ENCODE peak calls at places on chromosome 3, in four cellular contexts. C is A673, Y is A549, X is astrocyte. U is an unnamed sample.

GRCh38 chr3:16040991-16041390 is 133.5 kb upstream of the GALNT15 start:
- DNase-seq in X (no peak), Y (no peak), C (no peak), U (no peak)

GRCh38 chr3:150349314-150350097 is 58.6 kb upstream of the TSC22D2 start:
- DNase-seq in X (no peak), C (no peak), Y (no peak), U (no peak)

GRCh38 chr3:18237251-18238005 is 187.7 kb downstream of the SATB1 start:
- DNase-seq in C (no peak), Y (no peak), X (peak; percentile 81), U (no peak)

GRCh38 chr3:187719628-187720336 is 17.4 kb upstream of the RTP2 start:
- DNase-seq in X (no peak), Y (no peak), C (no peak), U (no peak)

GRCh38 chr3:71504250-71505036 is 79.1 kb downstream of the FOXP1 start:
- DNase-seq in X (peak; percentile 99), Y (peak; percentile 85), C (no peak), U (peak; percentile 64)

GRCh38 chr3:174776123-174776522 is 83.0 kb upstream of the NAALADL2 start:
- DNase-seq in Y (no peak), X (peak; percentile 14), C (no peak), U (no peak)

GRCh38 chr3:53097887-53098286 is 32.3 kb downstream of the RFT1 start:
- DNase-seq in Y (no peak), C (no peak), X (no peak), U (no peak)

GRCh38 chr3:38556640-38557358 is 60.7 kb downstream of the EXOG start:
- DNase-seq in X (no peak), Y (no peak), C (no peak), U (no peak)

GRCh38 chr3:2579206-2579605 is 480.5 kb downstream of the CNTN4 start:
- DNase-seq in Y (no peak), X (no peak), C (peak; percentile 17), U (no peak)

GRCh38 chr3:52537165-52537635 is 795 bp downstream of the UQCC5 start:
- DNase-seq in X (no peak), C (no peak), Y (no peak), U (no peak)

GRCh38 chr3:81914254-81914653 is 152.8 kb upstream of the GBE1 start:
- DNase-seq in X (no peak), Y (no peak), C (peak; percentile 48), U (no peak)

DNA sequence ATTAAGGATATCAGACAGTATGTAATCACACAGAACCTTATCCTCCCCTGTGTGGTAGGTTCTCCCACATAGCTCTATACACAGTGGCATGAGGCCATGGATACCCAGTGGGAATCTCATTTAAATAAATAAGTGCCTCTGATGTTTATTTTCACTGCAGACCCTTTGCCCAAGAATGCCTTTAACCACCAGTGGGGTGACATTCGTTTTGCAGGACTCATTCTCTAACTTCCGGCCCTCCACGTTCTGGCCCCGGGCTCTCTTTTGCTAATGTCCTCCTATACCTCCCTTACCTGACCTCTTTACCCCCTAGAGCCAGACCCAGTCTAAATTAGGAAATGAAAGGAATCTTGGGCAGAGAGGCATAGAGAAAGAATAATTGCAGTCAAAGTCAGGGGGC is 8.3 kb downstream of the CCDC80 start:
- DNase-seq in Y (no peak), X (no peak), C (peak; percentile 28), U (no peak)
- H3K4me3 ChIP-seq in Y (no peak overlapping the region), X (peak overlapping the region; percentile 30), C (peak overlapping the region; percentile 24), U (peak overlapping the region; percentile 34)

DNA sequence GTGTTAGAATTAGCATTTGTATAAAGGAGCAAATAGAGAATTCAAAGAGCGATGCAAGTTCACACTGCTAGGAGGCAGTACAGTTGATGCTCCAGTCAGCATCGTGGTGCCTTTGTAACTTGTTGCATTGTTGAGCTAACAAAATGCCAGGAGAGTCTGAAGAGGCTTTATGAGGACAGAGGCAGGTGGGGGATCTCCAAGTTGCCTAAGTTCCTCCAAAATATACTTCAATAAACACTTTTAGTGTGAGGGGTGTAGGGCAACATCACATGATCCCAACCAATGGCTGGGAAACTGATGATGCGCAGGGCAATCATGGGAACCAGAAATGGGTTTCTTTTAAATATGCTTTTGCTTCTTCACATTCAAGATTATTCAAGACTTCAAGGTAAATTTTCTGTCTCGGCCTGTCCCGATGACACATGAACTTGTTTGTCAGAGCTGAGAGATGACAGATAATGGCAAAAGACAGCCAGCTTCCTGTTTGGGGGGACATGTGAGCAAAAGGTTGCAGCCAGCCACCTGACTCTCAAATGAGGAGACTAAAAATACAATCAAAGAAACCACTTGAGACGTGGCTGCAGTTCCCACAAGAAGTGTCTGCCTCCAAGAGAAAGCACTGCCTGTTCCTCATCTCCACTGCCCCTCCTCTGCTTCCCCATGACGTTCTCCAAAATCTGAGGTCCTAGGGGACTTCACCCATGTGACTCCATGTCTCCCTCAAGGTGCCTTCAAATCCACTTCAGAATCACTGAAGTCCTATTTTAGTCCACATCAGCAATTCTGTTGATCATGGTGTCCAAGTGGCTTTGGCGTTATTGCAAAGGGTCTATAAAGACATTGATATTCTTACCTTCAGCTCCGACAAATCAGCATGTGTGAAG is 39.3 kb downstream of the KLHL6 start:
- DNase-seq in Y (no peak), C (no peak), X (no peak), U (no peak)
- H3K27ac ChIP-seq in Y (no peak overlapping the region), C (no peak overlapping the region), X (no peak overlapping the region), U (no peak overlapping the region)

DNA sequence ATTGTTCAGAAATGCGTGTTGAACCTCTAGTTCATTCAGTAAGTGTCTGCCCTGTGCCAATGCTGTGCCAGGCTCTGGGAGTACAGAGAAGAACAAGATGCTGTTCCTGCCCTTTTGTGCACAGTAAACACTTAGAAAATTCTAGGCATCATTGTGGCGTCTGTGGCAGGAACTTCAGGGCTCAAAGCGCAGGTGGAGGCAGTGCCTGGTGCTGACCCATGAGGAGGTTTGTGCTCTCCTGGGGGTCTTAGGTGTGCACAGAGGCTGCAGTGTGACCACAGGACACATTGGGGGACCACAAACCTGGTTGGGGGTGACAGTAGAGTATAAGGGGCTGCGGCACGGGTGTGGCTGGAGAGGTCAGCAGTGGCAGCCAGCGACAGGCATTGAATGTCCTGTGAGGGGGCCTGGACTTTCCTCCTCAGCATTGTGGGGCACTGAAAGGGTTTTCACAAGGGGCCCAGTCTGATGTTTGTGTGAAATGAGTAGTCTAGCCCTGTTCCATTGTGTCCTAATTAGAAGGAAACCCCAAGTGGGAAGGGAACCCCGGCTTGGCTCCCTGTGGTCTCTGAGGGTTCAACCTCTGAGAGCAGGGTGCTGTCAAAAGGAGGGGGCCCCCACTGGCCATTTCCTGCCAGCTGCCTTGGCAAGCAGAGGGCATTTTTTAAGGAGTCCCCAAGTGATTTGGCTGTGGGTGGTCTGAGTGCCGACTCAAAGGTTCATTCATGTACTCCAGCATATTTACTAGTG is 20.9 kb downstream of the MRAS start:
- DNase-seq in C (no peak), X (no peak), Y (no peak), U (no peak)
- TF ChIP-seq CTCF in C (no peak), X (no peak), Y (no peak), U (no peak)

GRCh38 chr3:58497074-58497473 is 5.2 kb downstream of the KCTD6 start:
- DNase-seq in C (peak; percentile 21), X (peak; percentile 34), Y (no peak), U (no peak)
- H3K4me3 ChIP-seq in C (no peak overlapping the region), X (no peak overlapping the region), Y (no peak overlapping the region), U (no peak overlapping the region)

DNA sequence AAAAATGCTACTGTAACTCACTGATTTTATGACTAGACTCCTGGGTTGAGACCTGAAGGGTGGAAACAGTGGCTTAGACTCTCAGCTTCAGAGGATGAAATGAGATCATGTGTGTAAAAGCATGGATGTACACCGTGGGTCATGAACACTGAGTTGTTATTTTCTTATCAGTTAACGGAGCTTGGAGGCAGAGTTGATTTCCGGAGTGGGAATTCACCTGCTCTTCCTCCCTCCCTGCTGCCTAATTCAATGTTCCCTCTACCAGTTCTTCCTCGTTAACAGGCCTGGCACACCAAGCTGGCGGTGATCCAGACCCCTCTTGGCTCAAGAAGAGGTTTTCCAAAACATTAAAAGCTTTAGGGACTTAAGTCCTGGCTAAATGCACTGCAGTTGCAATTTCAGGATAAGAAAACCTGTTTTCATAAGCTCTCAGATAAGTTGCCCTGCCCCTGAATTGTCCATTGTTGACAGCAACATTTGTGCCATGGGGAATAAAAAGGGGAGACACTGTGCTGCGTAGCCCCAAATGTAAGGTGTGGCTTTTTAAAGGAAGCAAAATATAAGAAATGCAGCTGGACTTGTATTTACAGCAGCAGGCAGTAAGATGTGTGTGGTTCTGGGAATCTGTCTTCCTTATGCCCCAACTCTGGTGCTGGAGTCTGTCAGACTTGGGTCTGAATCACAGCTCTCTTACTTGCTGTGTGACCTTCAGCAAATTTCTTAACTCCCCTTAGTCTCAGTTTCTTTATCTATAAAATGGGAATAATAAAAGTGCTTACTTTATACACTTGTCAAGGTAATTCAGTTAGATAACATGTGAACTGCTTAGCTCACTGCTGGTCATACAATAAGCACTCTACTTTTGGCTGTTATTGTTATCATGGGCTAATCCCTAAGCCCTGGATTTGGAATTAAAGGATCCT is 9.9 kb downstream of the PDIA5 start:
- DNase-seq in C (peak; percentile 62), Y (no peak), X (no peak), U (no peak)
- H3K27ac ChIP-seq in C (no peak overlapping the region), Y (no peak overlapping the region), X (no peak overlapping the region), U (no peak overlapping the region)

GRCh38 chr3:98972720-98973119 is 71.2 kb upstream of the DCBLD2 start:
- DNase-seq in X (no peak), C (no peak), Y (no peak), U (no peak)
- TF ChIP-seq CTCF in X (no peak), C (no peak), Y (no peak), U (no peak)

DNA sequence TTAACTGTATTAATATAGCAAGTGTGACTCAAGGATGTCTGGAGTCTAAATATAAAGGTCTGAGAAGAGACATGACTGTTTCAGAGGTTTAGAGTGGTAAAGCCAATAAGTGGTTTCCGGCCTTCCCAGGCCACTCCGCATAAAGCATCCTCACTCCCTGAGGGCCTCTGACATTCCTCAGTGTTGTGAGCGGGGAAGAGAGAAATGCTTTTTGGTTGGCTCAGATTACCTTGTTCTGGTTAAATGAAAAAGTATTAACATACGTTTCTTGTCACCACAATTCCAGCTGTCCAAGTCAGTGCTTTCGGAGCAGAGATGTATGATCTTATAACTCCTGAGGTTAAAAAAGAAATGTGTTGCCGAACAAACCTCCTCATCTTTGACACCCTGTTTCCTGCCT is 103.8 kb downstream of the RBMS3 start:
- DNase-seq in Y (no peak), X (peak; percentile 92), C (peak; percentile 30), U (no peak)
- H3K4me3 ChIP-seq in Y (no peak overlapping the region), X (no peak overlapping the region), C (no peak overlapping the region), U (no peak overlapping the region)

GRCh38 chr3:47732143-47732542 is 49.5 kb downstream of the SMARCC1 start:
- DNase-seq in X (no peak), Y (no peak), C (no peak), U (no peak)
- H3K27ac ChIP-seq in X (no peak overlapping the region), Y (no peak overlapping the region), C (no peak overlapping the region), U (no peak overlapping the region)

DNA sequence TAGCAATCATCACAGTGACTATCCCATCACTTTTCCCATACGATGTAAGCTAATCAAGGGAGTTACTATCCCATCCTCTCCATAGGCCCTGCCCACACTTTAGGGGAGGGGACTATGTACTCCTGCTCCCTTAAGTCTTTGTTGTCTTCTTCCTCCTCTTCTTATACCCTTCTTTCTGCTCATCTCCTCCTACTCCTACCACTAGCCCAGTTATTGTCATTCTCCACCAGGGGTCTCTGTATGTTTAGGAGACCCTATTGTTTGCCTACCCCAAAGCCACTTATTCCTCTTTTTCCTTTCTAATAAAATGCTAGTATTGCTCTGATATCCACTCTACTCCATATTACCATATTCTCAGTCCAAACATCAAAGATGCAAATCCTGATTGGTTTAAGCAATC is 27.8 kb downstream of the STAC start:
- DNase-seq in C (peak; percentile 10), Y (peak; percentile 3), X (no peak), U (no peak)
- TF ChIP-seq CTCF in C (peak; percentile 45), Y (peak; percentile 13), X (no peak), U (peak; percentile 33)

GRCh38 chr3:195899701-195900425 is 8.5 kb downstream of the TNK2 start:
- DNase-seq in X (no peak), Y (no peak), C (no peak), U (no peak)
- H3K4me3 ChIP-seq in X (no peak overlapping the region), Y (no peak overlapping the region), C (no peak overlapping the region), U (no peak overlapping the region)